ENCODE peak calls at places on chromosomes 3 and 15, in eight cellular contexts. U is HS-5; Q is body of pancreas; D is T-helper 2 cell; B is stimulated activated CD8-positive, alpha-beta memory T cell treated with anti-CD3 and anti-CD28 coated beads, Interleukin-15, amount 100 ng/mL, for 48 hours; E is type B pancreatic cell; V is AG04450; J is activated gamma-delta T cell. A is an unnamed sample.

GRCh38 chr3:4866841-4867240 is 112.4 kb upstream of the BHLHE40 start:
- DNase-seq in E (no peak), J (no peak), U (no peak), D (no peak), Q (peak; percentile 36), B (no peak), V (no peak), A (no peak)

GRCh38 chr3:150303776-150304175 is 104.3 kb upstream of the TSC22D2 start:
- DNase-seq in Q (peak; percentile 50), B (no peak), D (no peak), E (no peak), U (no peak), J (no peak), V (no peak), A (no peak)

GRCh38 chr3:65331730-65332129 is 643.9 kb upstream of the ADAMTS9 start:
- DNase-seq in V (no peak), B (no peak), U (no peak), E (no peak), Q (no peak), D (no peak), J (no peak), A (no peak)

GRCh38 chr15:85531083-85531482 is 150.7 kb downstream of the AKAP13 start:
- DNase-seq in V (peak; percentile 13), J (no peak), Q (no peak), D (no peak), B (no peak), E (no peak), U (no peak), A (no peak)

GRCh38 chr15:57395292-57395691 is 19.0 kb downstream of the CGNL1 start:
- DNase-seq in J (no peak), B (no peak), U (peak; percentile 85), D (no peak), Q (peak; percentile 22), V (no peak), E (no peak), A (no peak)

GRCh38 chr15:32936283-32936918 is 218.6 kb downstream of the GREM1 start:
- DNase-seq in E (no peak), J (no peak), V (no peak), D (no peak), U (peak; percentile 22), B (no peak), Q (peak; percentile 9), A (no peak)

GRCh38 chr15:71639531-71639930 is 170.8 kb upstream of the NR2E3 start:
- DNase-seq in Q (no peak), V (no peak), J (no peak), B (no peak), E (no peak), D (no peak), U (no peak), A (no peak)

GRCh38 chr15:70055601-70056051 is 42.1 kb downstream of the TLE3 start:
- DNase-seq in V (no peak), D (no peak), J (no peak), E (no peak), U (no peak), B (no peak), Q (no peak), A (no peak)

GRCh38 chr3:195203631-195204030 is 67.3 kb downstream of the XXYLT1 start:
- DNase-seq in E (peak; percentile 34), J (no peak), B (no peak), U (no peak), Q (no peak), V (no peak), D (no peak), A (no peak)

GRCh38 chr3:185693985-185694675 is 108.0 kb downstream of the SENP2 start:
- DNase-seq in J (no peak), B (no peak), D (no peak), V (no peak), Q (no peak), E (no peak), U (no peak), A (no peak)

GRCh38 chr15:88166330-88166993 is 90.1 kb downstream of the NTRK3 start:
- DNase-seq in V (no peak), Q (peak; percentile 10), E (no peak), J (no peak), B (no peak), U (no peak), D (no peak), A (no peak)

GRCh38 chr3:161305095-161305991 is 66.0 kb downstream of the SPTSSB start:
- DNase-seq in B (no peak), V (peak; percentile 1), U (no peak), E (no peak), D (no peak), J (no peak), Q (no peak), A (no peak)

GRCh38 chr15:56537881-56538280 is 72.9 kb upstream of the MNS1 start:
- DNase-seq in B (no peak), J (no peak), E (no peak), D (no peak), Q (peak; percentile 5), U (no peak), V (no peak), A (no peak)

GRCh38 chr3:23950303-23950702 is 5.2 kb downstream of the NR1D2 start:
- DNase-seq in Q (no peak), E (no peak), B (no peak), J (no peak), D (no peak), U (no peak), V (no peak), A (no peak)

GRCh38 chr3:188214442-188214841 is 60.5 kb downstream of the LPP start:
- DNase-seq in J (no peak), D (no peak), B (no peak), U (no peak), V (no peak), E (no peak), Q (peak; percentile 23), A (no peak)

GRCh38 chr15:35306361-35306981 is 221.4 kb upstream of the NANOGP8 start:
- DNase-seq in J (no peak), Q (no peak), E (no peak), V (no peak), B (no peak), D (no peak), U (no peak), A (no peak)

GRCh38 chr15:51706931-51707608 is 25.8 kb downstream of the SCG3 start:
- DNase-seq in J (no peak), D (no peak), V (no peak), Q (no peak), E (no peak), U (no peak), B (no peak), A (no peak)

GRCh38 chr3:134357914-134358811 is 16.1 kb downstream of the AMOTL2 start:
- DNase-seq in E (no peak), V (peak; percentile 96), B (no peak), D (no peak), U (peak; percentile 93), Q (peak; percentile 57), J (no peak), A (no peak)

GRCh38 chr15:91706366-91707032 is 147.0 kb upstream of the SLCO3A1 start:
- DNase-seq in J (no peak), V (peak; percentile 36), Q (peak; percentile 74), E (peak; percentile 72), D (peak; percentile 24), B (peak; percentile 79), U (peak; percentile 10), A (peak; percentile 78)

GRCh38 chr3:129015388-129016105 is 14.4 kb downstream of the EFCC1 start:
- DNase-seq in Q (no peak), J (peak; percentile 23), B (no peak), U (no peak), V (no peak), E (no peak), D (no peak), A (no peak)

GRCh38 chr3:10554746-10555145 is 49.4 kb upstream of the ATP2B2 start:
- DNase-seq in V (no peak), E (no peak), D (no peak), J (no peak), Q (no peak), B (no peak), U (no peak), A (no peak)

GRCh38 chr15:64013179-64014043 is 32.9 kb downstream of the DAPK2 start:
- DNase-seq in V (no peak), Q (no peak), E (no peak), B (no peak), D (no peak), U (no peak), J (no peak), A (no peak)

GRCh38 chr3:85487375-85487774 is 528.6 kb downstream of the CADM2 start:
- DNase-seq in D (no peak), J (no peak), V (no peak), E (no peak), U (no peak), B (no peak), Q (no peak), A (no peak)

GRCh38 chr3:34248352-34248751 is 449.9 kb downstream of the PDCD6IP start:
- DNase-seq in J (no peak), U (no peak), V (no peak), B (no peak), D (no peak), Q (no peak), E (no peak), A (no peak)

GRCh38 chr3:18424862-18425640 is at the start of gene SATB1:
- DNase-seq in V (no peak), U (no peak), D (peak; percentile 42), Q (peak; percentile 89), J (peak; percentile 54), E (peak; percentile 81), B (peak; percentile 28), A (no peak)

A was measured in iPS DF 6.9.